ENCODE peak calls at places on chromosome 20, in six cellular contexts. I is progenitor cell of endocrine pancreas; L is fibroblast of pulmonary artery; X is nephron progenitor cell; T is GM12865; A is activated CD8-positive, alpha-beta T cell treated with anti-CD3 and anti-CD28 coated beads for 36 hours. O is an unnamed sample.

GRCh38 chr20:56005389-56005715 is at the start of gene CBLN4:
- DNase-seq in I (no peak), L (no peak), X (no peak), T (no peak), A (no peak), O (no peak)

GRCh38 chr20:18739785-18740184 is 73.8 kb upstream of the SCP2D1 start:
- DNase-seq in I (no peak), L (peak), X (peak), T (no peak), A (no peak), O (no peak)

GRCh38 chr20:35215066-35215956 is 11.2 kb upstream of the MMP24 start:
- DNase-seq in I (no peak), L (peak), X (no peak), T (no peak), A (no peak), O (peak)

GRCh38 chr20:15937179-15937578 is 636.1 kb downstream of the KIF16B start:
- DNase-seq in I (no peak), L (no peak), X (no peak), T (peak), A (no peak), O (no peak)

GRCh38 chr20:59398552-59399265 is 98.3 kb downstream of the EDN3 start:
- DNase-seq in I (no peak), L (no peak), X (no peak), T (no peak), A (peak), O (no peak)

GRCh38 chr20:25227317-25227831 is 20.5 kb upstream of the PYGB start:
- DNase-seq in I (no peak), L (peak), X (no peak), T (no peak), A (no peak), O (no peak)

GRCh38 chr20:24158271-24158670 is 169.7 kb upstream of the GGTLC1 start:
- DNase-seq in I (no peak), L (no peak), X (no peak), T (no peak), A (no peak), O (no peak)

GRCh38 chr20:2204021-2204420 is 91.8 kb upstream of the TGM3 start:
- DNase-seq in I (no peak), L (no peak), X (no peak), T (no peak), A (no peak), O (no peak)

GRCh38 chr20:48791666-48792071 is 36.1 kb downstream of the PREX1 start:
- DNase-seq in I (no peak), L (peak), X (no peak), T (no peak), A (no peak), O (no peak)

GRCh38 chr20:33537608-33538007 is 47.7 kb downstream of the CBFA2T2 start:
- DNase-seq in I (no peak), L (no peak), X (no peak), T (no peak), A (no peak), O (no peak)

GRCh38 chr20:6783752-6784725 is 16.6 kb downstream of the BMP2 start:
- DNase-seq in I (no peak), L (peak), X (no peak), T (no peak), A (no peak), O (no peak)

GRCh38 chr20:5670874-5671273 is 79.3 kb upstream of the SHLD1 start:
- DNase-seq in I (no peak), L (no peak), X (no peak), T (no peak), A (no peak), O (no peak)

GRCh38 chr20:63133481-63134091 is 82.3 kb downstream of the YTHDF1 start:
- DNase-seq in I (no peak), L (no peak), X (peak), T (no peak), A (no peak), O (no peak)

GRCh38 chr20:62581806-62582205 is 60.5 kb upstream of the SLCO4A1 start:
- DNase-seq in I (no peak), L (no peak), X (no peak), T (no peak), A (no peak), O (no peak)

GRCh38 chr20:54174452-54175175 is 828 bp upstream of the CYP24A1 start:
- DNase-seq in I (no peak), L (no peak), X (peak), T (no peak), A (no peak), O (no peak)

GRCh38 chr20:62925420-62926228 is 681 bp downstream of the DIDO1 start:
- DNase-seq in I (no peak), L (peak), X (peak), T (peak), A (peak), O (peak)

GRCh38 chr20:48686238-48687096 is 141.3 kb downstream of the PREX1 start:
- DNase-seq in I (no peak), L (peak), X (no peak), T (no peak), A (no peak), O (no peak)

GRCh38 chr20:2756056-2756611 is 44.3 kb downstream of the CPXM1 start:
- DNase-seq in I (no peak), L (peak), X (peak), T (peak), A (peak), O (peak)

GRCh38 chr20:40108321-40108720 is 580.7 kb downstream of the MAFB start:
- DNase-seq in I (no peak), L (no peak), X (no peak), T (no peak), A (no peak), O (no peak)

GRCh38 chr20:63183422-63184146 is 32.3 kb downstream of the YTHDF1 start:
- DNase-seq in I (peak), L (peak), X (peak), T (peak), A (peak), O (peak)

GRCh38 chr20:47629907-47630306 is 128.2 kb downstream of the NCOA3 start:
- DNase-seq in I (no peak), L (no peak), X (no peak), T (no peak), A (no peak), O (no peak)

GRCh38 chr20:58818585-58819285 is 32.0 kb downstream of the GNAS-AS1 start:
- DNase-seq in I (no peak), L (peak), X (no peak), T (peak), A (peak), O (no peak)

GRCh38 chr20:51497542-51498467 is 44.7 kb downstream of the NFATC2 start:
- DNase-seq in I (no peak), L (peak), X (no peak), T (peak), A (peak), O (no peak)

GRCh38 chr20:57476073-57476526 is 48.8 kb downstream of the CTCFL start:
- DNase-seq in I (no peak), L (no peak), X (no peak), T (peak), A (no peak), O (no peak)

GRCh38 chr20:59645761-59646171 is 41.4 kb downstream of the PHACTR3 start:
- DNase-seq in I (no peak), L (no peak), X (no peak), T (no peak), A (no peak), O (no peak)

GRCh38 chr20:32470025-32470861 is 112.1 kb downstream of the ASXL1 start:
- DNase-seq in I (no peak), L (peak), X (peak), T (peak), A (peak), O (peak)

GRCh38 chr20:25089096-25089495 is 7.2 kb upstream of the VSX1 start:
- DNase-seq in I (no peak), L (no peak), X (no peak), T (no peak), A (no peak), O (no peak)

DNA sequence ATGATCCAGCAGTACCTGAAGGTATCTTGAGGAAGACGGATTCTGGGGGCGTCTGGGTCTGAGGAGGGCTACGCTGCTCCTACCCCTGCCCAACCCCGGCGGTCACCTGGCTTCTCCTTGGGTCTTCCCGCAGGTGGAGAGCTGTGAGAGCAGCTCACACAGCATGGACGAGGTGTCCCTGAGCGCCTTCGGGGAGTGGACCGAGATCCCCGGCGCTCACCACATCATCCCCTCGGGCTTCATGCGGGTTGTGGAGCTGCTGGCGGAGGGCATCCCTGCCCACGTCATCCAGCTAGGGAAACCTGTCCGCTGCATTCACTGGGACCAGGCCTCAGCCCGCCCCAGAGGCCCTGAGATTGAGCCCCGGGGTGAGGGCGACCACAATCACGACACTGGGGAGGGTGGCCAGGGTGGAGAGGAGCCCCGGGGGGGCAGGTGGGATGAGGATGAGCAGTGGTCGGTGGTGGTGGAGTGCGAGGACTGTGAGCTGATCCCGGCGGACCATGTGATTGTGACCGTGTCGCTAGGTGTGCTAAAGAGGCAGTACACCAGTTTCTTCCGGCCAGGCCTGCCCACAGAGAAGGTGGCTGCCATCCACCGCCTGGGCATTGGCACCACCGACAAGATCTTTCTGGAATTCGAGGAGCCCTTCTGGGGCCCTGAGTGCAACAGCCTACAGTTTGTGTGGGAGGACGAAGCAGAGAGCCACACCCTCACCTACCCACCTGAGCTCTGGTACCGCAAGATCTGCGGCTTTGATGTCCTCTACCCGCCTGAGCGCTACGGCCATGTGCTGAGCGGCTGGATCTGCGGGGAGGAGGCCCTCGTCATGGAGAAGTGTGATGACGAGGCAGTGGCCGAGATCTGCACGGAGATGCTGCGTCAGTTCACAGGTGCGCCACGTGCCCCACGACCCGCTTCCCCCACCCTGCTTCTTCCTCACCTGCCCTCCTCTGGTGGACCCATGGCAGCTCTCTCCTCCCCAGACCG is 166.9 kb upstream of the RNF24 start:
- DNase-seq in I (no peak), L (no peak), X (no peak), T (no peak), A (no peak), O (no peak)
- TF ChIP-seq CTCF in I (no peak), L (no peak), X (no peak), T (no peak), A (no peak), O (no peak)

GRCh38 chr20:38893485-38894090 is 32.6 kb upstream of the FAM83D start:
- DNase-seq in I (peak), L (peak), X (peak), T (peak), A (peak), O (peak)
- TF ChIP-seq CTCF in I (peak), L (peak), X (peak), T (peak), A (peak), O (peak)

GRCh38 chr20:10972219-10972860 is 298.5 kb upstream of the JAG1 start:
- DNase-seq in I (no peak), L (no peak), X (no peak), T (no peak), A (no peak), O (no peak)
- TF ChIP-seq CTCF in I (no peak), L (peak), X (no peak), T (no peak), A (no peak), O (no peak)

GRCh38 chr20:43096471-43096870 is 93.2 kb downstream of the PTPRT start:
- DNase-seq in I (no peak), L (no peak), X (peak), T (no peak), A (no peak), O (no peak)

DNA sequence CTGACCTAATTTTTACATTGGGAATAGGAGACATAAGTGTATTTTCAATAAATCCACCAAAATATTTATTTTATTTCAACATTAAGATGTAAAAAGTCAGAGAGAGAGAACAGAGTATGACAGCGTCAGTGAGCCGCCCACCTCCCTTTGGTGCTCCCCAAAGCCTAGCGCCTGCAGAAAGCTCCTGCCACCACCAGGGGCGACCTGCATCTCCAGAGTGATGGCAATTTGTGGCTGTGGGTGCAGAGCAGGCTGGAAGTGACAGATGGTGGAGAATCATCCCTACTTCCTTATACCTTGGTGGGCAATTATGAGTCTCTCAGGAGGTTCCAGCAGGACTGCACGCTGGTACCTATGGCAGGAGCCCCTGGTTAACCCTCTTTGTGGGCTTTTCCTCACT is 87.3 kb downstream of the PTPRT start:
- DNase-seq in I (no peak), L (no peak), X (peak), T (peak), A (peak), O (peak)
- TF ChIP-seq CTCF in I (peak), L (no peak), X (peak), T (peak), A (no peak), O (no peak)

GRCh38 chr20:45300961-45301360 is 5.7 kb upstream of the RBPJL start:
- DNase-seq in I (peak), L (peak), X (peak), T (peak), A (peak), O (peak)
- TF ChIP-seq CTCF in I (peak), L (peak), X (peak), T (peak), A (peak), O (peak)